ENCODE peak calls at places on chromosomes 4 and X, in seven cellular contexts. J, R, Y, U, C, T and D are unnamed samples.

GRCh38 chrX:69133561-69134542 is 31.4 kb downstream of the PJA1 start:
- DNase-seq in J (peak; percentile 19), R (peak; percentile 75), Y (no peak), U (no peak), C (peak; percentile 72), T (peak; percentile 55), D (peak; percentile 33)

GRCh38 chr4:39114436-39114835 is 52.4 kb downstream of the KLHL5 start:
- DNase-seq in J (no peak), R (no peak), Y (no peak), U (no peak), C (no peak), T (no peak), D (no peak)

GRCh38 chrX:144601010-144601409 is 646.3 kb upstream of the SPANXN1 start:
- DNase-seq in J (no peak), R (no peak), Y (no peak), U (no peak), C (no peak), T (no peak), D (no peak)

GRCh38 chr4:77821775-77822174 is 2.6 kb upstream of the CNOT6L start:
- DNase-seq in J (no peak), R (peak; percentile 3), Y (no peak), U (no peak), C (no peak), T (no peak), D (no peak)

GRCh38 chrX:47078129-47079043 is at the start of gene RGN:
- DNase-seq in J (peak; percentile 30), R (no peak), Y (no peak), U (peak; percentile 10), C (no peak), T (no peak), D (no peak)

GRCh38 chr4:1305781-1306455 is 16.2 kb downstream of the MAEA start:
- DNase-seq in J (no peak), R (no peak), Y (no peak), U (no peak), C (peak; percentile 33), T (no peak), D (no peak)

GRCh38 chr4:150325872-150326271 is 247.6 kb downstream of the DCLK2 start:
- DNase-seq in J (no peak), R (no peak), Y (no peak), U (no peak), C (no peak), T (no peak), D (no peak)

GRCh38 chr4:88018471-88018870 is 11.0 kb downstream of the PKD2 start:
- DNase-seq in J (no peak), R (no peak), Y (peak; percentile 65), U (no peak), C (no peak), T (no peak), D (no peak)

GRCh38 chr4:42637861-42638260 is 19.0 kb downstream of the ATP8A1 start:
- DNase-seq in J (no peak), R (no peak), Y (no peak), U (no peak), C (no peak), T (no peak), D (no peak)

GRCh38 chr4:166195101-166195500 is 322.1 kb downstream of the TLL1 start:
- DNase-seq in J (no peak), R (no peak), Y (no peak), U (no peak), C (no peak), T (no peak), D (no peak)

GRCh38 chrX:12011075-12011474 is 127.2 kb upstream of the FRMPD4 start:
- DNase-seq in J (no peak), R (peak; percentile 90), Y (no peak), U (no peak), C (no peak), T (peak; percentile 23), D (no peak)

GRCh38 chrX:96979766-96980165 is 96.1 kb downstream of the RPA4 start:
- DNase-seq in J (no peak), R (no peak), Y (no peak), U (no peak), C (no peak), T (no peak), D (no peak)

GRCh38 chr4:66169341-66169740 is 499.1 kb upstream of the EPHA5 start:
- DNase-seq in J (peak; percentile 19), R (no peak), Y (no peak), U (no peak), C (no peak), T (no peak), D (no peak)

GRCh38 chrX:10533686-10534365 is 86.6 kb downstream of the MID1 start:
- DNase-seq in J (no peak), R (no peak), Y (no peak), U (no peak), C (no peak), T (peak; percentile 51), D (no peak)

GRCh38 chr4:38902695-38903094 is 35.1 kb downstream of the FAM114A1 start:
- DNase-seq in J (no peak), R (peak; percentile 43), Y (no peak), U (no peak), C (no peak), T (no peak), D (no peak)

GRCh38 chrX:139083191-139083590 is 371.7 kb upstream of the FGF13 start:
- DNase-seq in J (no peak), R (no peak), Y (no peak), U (no peak), C (no peak), T (no peak), D (no peak)

GRCh38 chrX:66919280-66919832 is 280.5 kb upstream of the EDA2R start:
- DNase-seq in J (no peak), R (no peak), Y (no peak), U (no peak), C (no peak), T (peak; percentile 0), D (no peak)

GRCh38 chr4:6263541-6264540 is 5.8 kb upstream of the WFS1 start:
- DNase-seq in J (no peak), R (peak; percentile 29), Y (no peak), U (no peak), C (no peak), T (peak; percentile 50), D (no peak)

GRCh38 chrX:71650333-71650969 is 16.9 kb upstream of the LOC101059915 start:
- DNase-seq in J (no peak), R (no peak), Y (no peak), U (no peak), C (no peak), T (no peak), D (no peak)

GRCh38 chrX:96929036-96929435 is 45.3 kb downstream of the RPA4 start:
- DNase-seq in J (no peak), R (peak; percentile 85), Y (no peak), U (no peak), C (no peak), T (no peak), D (no peak)

DNA sequence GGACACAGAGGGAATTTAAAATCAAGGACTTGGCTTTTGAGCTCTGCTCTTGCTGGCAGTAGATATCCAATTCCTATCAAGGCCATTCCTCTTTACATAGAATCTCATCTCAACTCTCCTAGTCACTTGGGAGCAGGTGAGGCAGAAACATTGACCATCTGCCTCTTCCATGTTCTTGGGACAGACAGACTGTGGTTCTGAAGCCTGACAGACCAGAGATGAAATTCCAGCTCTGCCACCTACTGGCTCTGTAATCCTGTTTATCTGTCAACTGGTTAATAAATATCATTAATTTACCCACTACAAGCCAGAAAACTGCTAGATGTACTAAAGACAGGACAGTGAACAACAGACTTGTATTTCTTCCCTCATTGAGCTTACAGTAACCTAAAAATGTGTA is 300.8 kb downstream of the ADGRL3 start:
- DNase-seq in J (no peak), R (peak; percentile 52), Y (no peak), U (no peak), C (no peak), T (no peak), D (no peak)
- TF ChIP-seq CTCF in J (no peak), R (peak; percentile 36), Y (no peak), U (no peak), C (no peak), T (no peak), D (no peak)

GRCh38 chrX:51802917-51803688 is 59.9 kb downstream of the GSPT2 start:
- DNase-seq in J (peak; percentile 50), R (peak; percentile 50), Y (peak; percentile 57), U (peak; percentile 22), C (peak; percentile 60), T (peak; percentile 26), D (peak; percentile 28)
- TF ChIP-seq CTCF in J (peak; percentile 23), R (peak; percentile 33), Y (no peak), U (peak; percentile 51), C (peak; percentile 34), T (peak; percentile 47), D (peak; percentile 47)

DNA sequence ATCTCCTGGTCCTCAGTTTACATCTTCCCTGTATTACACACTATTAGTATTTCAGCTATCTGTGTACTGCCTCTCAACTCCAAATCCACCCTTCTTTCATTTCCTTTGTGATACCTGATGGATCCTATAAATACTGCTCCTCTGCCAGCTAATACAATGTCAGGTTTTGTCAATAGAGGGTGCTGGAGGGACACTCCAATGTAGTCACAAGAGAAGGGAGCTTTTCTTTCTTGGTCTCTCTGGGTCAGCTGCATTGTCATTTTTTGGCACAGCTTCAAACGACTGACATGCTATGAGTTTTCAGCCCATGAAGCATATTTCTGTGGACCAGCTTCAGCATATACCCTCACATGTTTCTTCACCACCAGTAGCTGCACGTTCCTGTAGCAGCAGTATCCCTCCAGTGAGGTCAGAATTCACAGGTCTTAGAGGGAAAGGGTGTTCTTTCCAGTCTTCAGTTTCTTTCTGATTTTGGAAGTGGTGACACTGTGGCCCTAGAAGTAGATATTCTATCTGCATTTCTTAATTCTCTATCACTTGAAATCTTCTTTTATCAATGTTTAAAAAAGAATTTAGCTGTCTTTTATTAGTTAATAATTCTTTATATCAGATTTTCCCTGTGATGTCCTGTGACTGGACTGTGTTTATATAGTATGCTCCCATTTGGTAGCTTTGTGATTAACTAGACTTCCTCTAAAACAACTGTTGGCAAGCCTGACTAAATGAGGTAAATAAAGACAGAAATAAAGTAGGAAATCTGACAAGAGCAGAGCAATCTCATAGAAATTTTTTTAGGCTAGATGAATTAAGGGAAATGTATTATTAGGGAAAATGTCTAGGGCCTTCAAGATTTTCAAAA is 60.6 kb downstream of the GABRA2 start:
- DNase-seq in J (peak; percentile 16), R (peak; percentile 18), Y (no peak), U (peak; percentile 11), C (no peak), T (no peak), D (peak; percentile 26)
- TF ChIP-seq CTCF in J (peak; percentile 54), R (no peak), Y (no peak), U (peak; percentile 65), C (no peak), T (no peak), D (peak; percentile 67)

DNA sequence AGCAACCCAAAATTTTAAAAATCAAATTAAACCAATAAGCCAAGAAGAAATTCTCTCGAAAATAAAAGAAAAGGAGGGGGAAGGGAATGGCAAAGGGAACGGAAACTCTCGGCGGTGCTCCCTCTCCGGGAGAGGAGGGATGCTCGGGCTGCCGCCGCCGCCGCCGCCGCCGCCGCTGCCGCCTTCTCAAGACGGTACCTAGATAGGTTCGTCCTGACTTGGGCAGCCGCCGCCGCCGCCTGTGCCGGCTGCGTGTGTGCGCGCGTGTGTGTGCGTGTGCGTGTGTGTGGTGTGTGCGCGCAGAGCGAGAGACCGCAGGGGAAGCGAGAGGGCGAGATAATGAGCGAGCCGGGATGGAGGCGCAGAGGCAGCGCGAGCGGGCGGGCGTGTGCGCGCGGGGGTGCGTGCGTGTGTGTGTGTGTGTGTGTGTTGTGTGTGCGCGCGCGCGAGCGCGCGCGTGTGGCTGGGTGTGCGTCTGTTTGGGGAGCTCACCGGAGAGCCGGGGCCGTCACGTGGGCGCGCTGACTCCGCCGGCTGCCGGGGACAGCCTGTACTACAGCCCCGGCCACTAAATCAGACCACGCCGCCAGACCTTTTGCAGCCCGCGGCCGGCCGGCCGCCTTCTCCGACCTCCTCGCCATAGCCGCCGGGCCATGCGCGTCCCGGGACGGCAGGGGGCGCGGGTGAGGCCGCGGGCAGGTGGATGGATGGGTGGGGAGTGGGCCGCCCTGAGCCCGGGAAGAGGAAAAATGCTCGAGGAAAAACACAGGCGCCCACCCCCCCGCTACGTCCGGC is 111.6 kb downstream of the DHX15 start:
- DNase-seq in J (peak; percentile 92), R (peak; percentile 31), Y (peak; percentile 82), U (peak; percentile 70), C (peak; percentile 50), T (peak; percentile 82), D (peak; percentile 76)
- TF ChIP-seq CTCF in J (peak; percentile 94), R (peak; percentile 79), Y (peak; percentile 38), U (peak; percentile 87), C (peak; percentile 69), T (peak; percentile 85), D (peak; percentile 78)